ENCODE peak calls at places on chromosome 20, in five cellular contexts. N is heart left ventricle; W is activated CD4-positive, alpha-beta T cell treated with anti-CD3 and anti-CD28 coated beads, Interleukin-2, amount 50 U/mL, for 24 hours; A is NCI-H460; G is HS-27A. R is an unnamed sample.

GRCh38 chr20:59123011-59123676 is 40.5 kb upstream of the ZNF831 start:
- DNase-seq in N (no peak), W (no peak), A (no peak), G (no peak), R (no peak)

GRCh38 chr20:10047427-10047826 is 12.6 kb downstream of the ANKEF1 start:
- DNase-seq in N (no peak), W (no peak), A (no peak), G (no peak), R (no peak)

GRCh38 chr20:55038684-55039083 is 563.3 kb downstream of the DOK5 start:
- DNase-seq in N (no peak), W (no peak), A (no peak), G (no peak), R (no peak)

GRCh38 chr20:37424062-37424851 is 78.3 kb downstream of the SRC start:
- DNase-seq in N (no peak), W (no peak), A (no peak), G (no peak), R (no peak)

GRCh38 chr20:32018269-32019155 is 8.3 kb downstream of the CCM2L start:
- DNase-seq in N (peak), W (no peak), A (no peak), G (no peak), R (peak)

GRCh38 chr20:41998539-41999341 is 380.6 kb upstream of the CHD6 start:
- DNase-seq in N (peak), W (no peak), A (no peak), G (no peak), R (no peak)

GRCh38 chr20:35497320-35497719 is 32.1 kb downstream of the C20orf173 start:
- DNase-seq in N (no peak), W (no peak), A (no peak), G (no peak), R (no peak)

GRCh38 chr20:8260837-8261241 is 128.8 kb downstream of the PLCB1 start:
- DNase-seq in N (peak), W (no peak), A (no peak), G (no peak), R (no peak)

GRCh38 chr20:44196278-44196677 is 9.3 kb upstream of the JPH2 start:
- DNase-seq in N (no peak), W (no peak), A (no peak), G (no peak), R (no peak)

GRCh38 chr20:16530201-16530681 is 43.0 kb downstream of the KIF16B start:
- DNase-seq in N (no peak), W (no peak), A (peak), G (no peak), R (no peak)

GRCh38 chr20:3277686-3278465 is 38.9 kb upstream of the SLC4A11 start:
- DNase-seq in N (no peak), W (no peak), A (no peak), G (no peak), R (no peak)

GRCh38 chr20:64115171-64115911 is 8.0 kb upstream of the NPBWR2 start:
- DNase-seq in N (no peak), W (no peak), A (no peak), G (no peak), R (no peak)

GRCh38 chr20:39674842-39675241 is 712.7 kb downstream of the DHX35 start:
- DNase-seq in N (no peak), W (no peak), A (no peak), G (no peak), R (no peak)

GRCh38 chr20:46213946-46214830 is 94.1 kb downstream of the CDH22 start:
- DNase-seq in N (no peak), W (no peak), A (no peak), G (no peak), R (no peak)

GRCh38 chr20:3454821-3455220 is 16.0 kb upstream of the ATRN start:
- DNase-seq in N (no peak), W (no peak), A (no peak), G (no peak), R (no peak)

GRCh38 chr20:25015986-25016385 is 23.4 kb upstream of the APMAP start:
- DNase-seq in N (no peak), W (no peak), A (no peak), G (no peak), R (no peak)

GRCh38 chr20:34569598-34569997 is 11.1 kb downstream of the MAP1LC3A start:
- DNase-seq in N (no peak), W (no peak), A (no peak), G (no peak), R (no peak)

GRCh38 chr20:36666181-36666740 is 20.3 kb upstream of the SLA2 start:
- DNase-seq in N (no peak), W (no peak), A (no peak), G (no peak), R (no peak)

GRCh38 chr20:51647674-51648570 is 105.4 kb upstream of the NFATC2 start:
- DNase-seq in N (no peak), W (no peak), A (no peak), G (no peak), R (no peak)

GRCh38 chr20:4050581-4050980 is 35.2 kb upstream of the RNF24 start:
- DNase-seq in N (no peak), W (no peak), A (no peak), G (no peak), R (no peak)